ENCODE peak calls at places on chromosomes 7 and 10, in six cellular contexts. V is hepatocyte; J is T-helper 17 cell; A is RPMI7951; W is stimulated activated CD8-positive, alpha-beta memory T cell treated with anti-CD3 and anti-CD28 coated beads, Interleukin-12 subunit alpha, Interleukin-12 subunit beta, amount 100 ng/mL, for 1 hour; F is heart left ventricle. O is an unnamed sample.

GRCh38 chr7:121061826-121062582 is 73.5 kb downstream of the CPED1 start:
- DNase-seq in W (no peak), F (no peak), A (no peak), V (no peak), J (no peak), O (no peak)

GRCh38 chr7:47422631-47423030 is 159.3 kb downstream of the TNS3 start:
- DNase-seq in V (no peak), W (no peak), J (no peak), F (no peak), A (peak), O (no peak)

GRCh38 chr7:35251606-35252310 is 2.1 kb downstream of the TBX20 start:
- DNase-seq in F (no peak), J (no peak), W (no peak), V (no peak), A (no peak), O (no peak)

GRCh38 chr7:84042110-84042539 is 152.5 kb downstream of the SEMA3A start:
- DNase-seq in J (no peak), A (peak), W (no peak), V (no peak), F (no peak), O (no peak)

GRCh38 chr10:89670926-89671325 is 25.9 kb upstream of the PANK1 start:
- DNase-seq in J (no peak), V (no peak), A (no peak), F (no peak), W (no peak), O (no peak)

GRCh38 chr7:2521952-2522591 is 2.5 kb downstream of the LFNG start:
- DNase-seq in F (peak), J (peak), W (peak), A (peak), V (no peak), O (peak)

GRCh38 chr10:79239275-79239779 is 107.9 kb upstream of the PPIF start:
- DNase-seq in W (no peak), J (no peak), A (peak), V (peak), F (no peak), O (no peak)

GRCh38 chr7:3063016-3063753 is 19.5 kb upstream of the CARD11 start:
- DNase-seq in A (peak), V (no peak), F (no peak), J (peak), W (peak), O (peak)

GRCh38 chr7:3673524-3673923 is 372.5 kb downstream of the SDK1 start:
- DNase-seq in J (no peak), V (peak), W (peak), A (no peak), F (no peak), O (peak)

GRCh38 chr7:54964136-54964535 is 54.7 kb upstream of the EGFR start:
- DNase-seq in W (no peak), F (no peak), J (no peak), A (no peak), V (no peak), O (no peak)

GRCh38 chr10:15168296-15168780 is at the start of gene NMT2:
- DNase-seq in W (no peak), A (peak), V (no peak), J (no peak), F (no peak), O (no peak)

GRCh38 chr7:78675511-78675910 is 778.0 kb downstream of the MAGI2 start:
- DNase-seq in V (no peak), J (no peak), F (no peak), W (no peak), A (no peak), O (no peak)

GRCh38 chr10:33365871-33366411 is 31.5 kb upstream of the NRP1 start:
- DNase-seq in F (no peak), V (no peak), W (no peak), A (peak), J (no peak), O (no peak)

GRCh38 chr7:142772051-142772450 is 1.3 kb downstream of the PRSS2 start:
- DNase-seq in F (no peak), A (no peak), J (no peak), V (no peak), W (no peak), O (no peak)

GRCh38 chr10:28139138-28139537 is 140.3 kb upstream of the ODAD2 start:
- DNase-seq in V (no peak), F (no peak), A (peak), J (no peak), W (no peak), O (no peak)

GRCh38 chr7:51103718-51104117 is 212.9 kb downstream of the COBL start:
- DNase-seq in F (no peak), J (no peak), A (no peak), V (no peak), W (no peak), O (no peak)

GRCh38 chr10:97713351-97713827 is at the start of gene MARVELD1:
- DNase-seq in V (peak), J (no peak), A (peak), W (no peak), F (peak), O (no peak)

GRCh38 chr10:43377393-43377883 is 6.0 kb downstream of the FXYD4 start:
- DNase-seq in A (no peak), W (no peak), F (no peak), V (peak), J (no peak), O (no peak)

GRCh38 chr10:38094923-38095574 is 912 bp downstream of the ZNF37A start:
- DNase-seq in V (no peak), W (no peak), A (no peak), F (no peak), J (no peak), O (no peak)

GRCh38 chr7:144407266-144407931 is 3.9 kb upstream of the NOBOX start:
- DNase-seq in A (no peak), F (no peak), V (no peak), W (no peak), J (no peak), O (no peak)

GRCh38 chr7:46485481-46486065 is 564.5 kb upstream of the IGFBP3 start:
- DNase-seq in J (no peak), V (no peak), A (peak), F (no peak), W (no peak), O (no peak)

GRCh38 chr10:123552760-123553554 is 113.2 kb upstream of the GPR26 start:
- DNase-seq in J (no peak), F (no peak), V (no peak), W (no peak), A (no peak), O (no peak)

GRCh38 chr7:156944876-156945275 is 4.6 kb upstream of the NOM1 start:
- DNase-seq in J (no peak), A (no peak), V (no peak), W (no peak), F (no peak), O (no peak)

GRCh38 chr10:84337199-84337598 is 8.8 kb downstream of the CCSER2 start:
- DNase-seq in F (no peak), V (no peak), J (no peak), A (peak), W (no peak), O (no peak)

GRCh38 chr10:97004591-97004990 is 172.5 kb downstream of the LCOR start:
- DNase-seq in V (no peak), W (no peak), J (no peak), A (no peak), F (no peak), O (no peak)

O was measured in activated T-cell treated with anti-CD3 and anti-CD28 coated beads for 4 hours.